ENCODE peak calls at places on chromosomes 6 and 20, in seven cellular contexts. Q is GM23248, J is kidney, F is neural progenitor cell, O is right cardiac atrium, D is IMR-90, P is BE2C. R is an unnamed sample.

GRCh38 chr20:61424628-61425420 is 172.8 kb downstream of the CDH4 start:
- DNase-seq in F (no peak), P (no peak), O (no peak), Q (no peak), J (peak; percentile 66), D (no peak), R (no peak)

GRCh38 chr6:111772274-111772780 is 100.9 kb downstream of the FYN start:
- DNase-seq in D (no peak), Q (no peak), F (no peak), P (no peak), J (no peak), O (no peak), R (no peak)

GRCh38 chr20:47392015-47392720 is 35.7 kb upstream of the ZMYND8 start:
- DNase-seq in D (peak; percentile 97), Q (peak; percentile 97), J (no peak), F (no peak), O (no peak), P (peak; percentile 79), R (peak; percentile 25)

GRCh38 chr6:11055127-11055627 is 11.1 kb upstream of the ELOVL2 start:
- DNase-seq in J (no peak), Q (no peak), D (peak; percentile 43), O (no peak), F (no peak), P (no peak), R (no peak)

GRCh38 chr20:64092258-64093012 is 8.2 kb upstream of the LKAAEAR1 start:
- DNase-seq in D (no peak), J (no peak), P (no peak), Q (no peak), F (no peak), O (no peak), R (no peak)

GRCh38 chr6:40506956-40507355 is 80.2 kb downstream of the LRFN2 start:
- DNase-seq in Q (peak; percentile 68), J (no peak), O (no peak), P (no peak), F (no peak), D (no peak), R (no peak)

GRCh38 chr6:109443425-109443950 is 3.0 kb downstream of the SMPD2 start:
- DNase-seq in J (no peak), Q (no peak), F (no peak), D (no peak), P (no peak), O (no peak), R (no peak)

GRCh38 chr20:42179768-42180167 is 561.6 kb upstream of the CHD6 start:
- DNase-seq in P (no peak), Q (peak; percentile 5), D (no peak), F (peak; percentile 64), J (no peak), O (no peak), R (no peak)

GRCh38 chr6:6515691-6516607 is 72.6 kb upstream of the LY86 start:
- DNase-seq in Q (no peak), P (no peak), O (no peak), F (no peak), D (no peak), J (no peak), R (no peak)

GRCh38 chr20:50146732-50147662 is 6.5 kb downstream of the PEDS1 start:
- DNase-seq in D (peak; percentile 43), P (no peak), O (peak; percentile 76), J (no peak), F (peak; percentile 46), Q (no peak), R (peak; percentile 55)

GRCh38 chr6:158849899-158850806 is 31.0 kb upstream of the EZR start:
- DNase-seq in F (no peak), Q (peak; percentile 97), J (no peak), D (peak; percentile 97), P (no peak), O (no peak), R (no peak)

GRCh38 chr20:32190608-32191415 is 16.7 kb downstream of the PLAGL2 start:
- DNase-seq in D (no peak), F (peak; percentile 44), Q (peak; percentile 64), J (no peak), O (no peak), P (no peak), R (no peak)

GRCh38 chr6:32153835-32154513 is at the start of gene PPT2:
- DNase-seq in O (peak; percentile 97), P (peak; percentile 95), F (peak; percentile 93), J (peak; percentile 97), Q (peak; percentile 93), D (peak; percentile 91), R (peak; percentile 85)

GRCh38 chr20:41329435-41330342 is 10.9 kb upstream of the LPIN3 start:
- DNase-seq in Q (peak; percentile 98), D (peak; percentile 99), O (peak; percentile 89), F (no peak), P (no peak), J (peak; percentile 95), R (peak; percentile 90)

GRCh38 chr6:89385156-89385667 is 26.9 kb downstream of the RRAGD start:
- DNase-seq in J (no peak), F (no peak), Q (peak; percentile 37), D (no peak), O (no peak), P (no peak), R (peak; percentile 82)

GRCh38 chr20:59835057-59835447 is 98.4 kb downstream of the SYCP2 start:
- DNase-seq in J (peak; percentile 72), O (no peak), Q (no peak), F (no peak), D (no peak), P (no peak), R (no peak)

GRCh38 chr6:74128536-74128935 is 432.5 kb downstream of the CD109 start:
- DNase-seq in J (no peak), O (no peak), Q (peak; percentile 57), P (no peak), F (no peak), D (peak; percentile 63), R (no peak)

GRCh38 chr6:102229271-102229670 is 835.8 kb downstream of the GRIK2 start:
- DNase-seq in Q (no peak), J (no peak), P (no peak), O (no peak), D (no peak), F (peak; percentile 27), R (no peak)

DNA sequence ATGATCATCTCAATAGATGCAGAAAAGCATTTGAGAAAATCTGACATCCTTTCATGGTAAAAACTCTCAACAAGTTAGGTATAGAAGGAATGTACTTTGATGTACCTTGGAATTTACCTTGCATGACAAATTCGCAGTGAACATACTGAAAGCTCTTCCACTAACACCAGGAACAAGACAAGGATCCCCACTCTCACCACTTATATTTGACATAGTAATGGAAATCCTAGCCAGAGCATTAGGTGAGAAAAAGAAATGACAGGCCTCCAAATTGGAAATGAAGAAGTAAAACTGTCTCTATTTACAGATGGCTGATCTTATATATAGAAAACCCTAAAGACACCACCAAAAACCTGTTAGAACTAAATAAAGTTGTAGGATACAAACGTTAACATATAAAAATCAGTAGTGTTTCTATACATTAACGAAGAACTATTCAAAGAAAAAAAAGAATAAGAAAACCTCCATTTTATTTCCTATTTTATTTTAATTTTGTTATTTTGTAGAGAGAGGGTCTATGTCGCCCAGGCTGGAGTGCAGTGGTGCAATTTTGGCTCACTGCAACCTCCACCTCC is 26.9 kb downstream of the PCNA start:
- DNase-seq in D (no peak), J (no peak), O (no peak), P (no peak), F (no peak), Q (no peak), R (no peak)
- H3K4me1 ChIP-seq in D (no peaks in the 10 kb centered on the region), J (no peaks in the 10 kb centered on the region), O (no peaks in the 10 kb centered on the region), P (no peaks in the 10 kb centered on the region), F (no peaks in the 10 kb centered on the region), Q (no peaks in the 10 kb centered on the region), R (no peaks in the 10 kb centered on the region)

GRCh38 chr6:30287139-30287538 is 39.6 kb upstream of the TRIM39 start:
- DNase-seq in D (no peak), Q (no peak), P (no peak), O (no peak), F (no peak), J (no peak), R (no peak)
- H3K9me3 ChIP-seq in D (peaks cover 33% of the 10 kb centered on the region), Q (no peaks in the 10 kb centered on the region), P (peaks cover 15% of the 10 kb centered on the region), O (peaks cover 4% of the 10 kb centered on the region), F (peaks cover 42% of the 10 kb centered on the region), J (peaks cover 46% of the 10 kb centered on the region), R (no peaks in the 10 kb centered on the region)

GRCh38 chr6:62288974-62289373 is 2.9 kb upstream of the KHDRBS2 start:
- DNase-seq in D (no peak), J (no peak), O (no peak), F (no peak), Q (no peak), P (no peak), R (no peak)

GRCh38 chr6:62288562-62288961 is 2.5 kb upstream of the KHDRBS2 start:
- DNase-seq in F (no peak), J (no peak), D (no peak), O (no peak), P (no peak), Q (no peak), R (no peak)

GRCh38 chr6:62285612-62286469 is at the start of gene KHDRBS2:
- DNase-seq in O (peak; percentile 89), P (peak; percentile 74), D (no peak), F (peak; percentile 97), Q (peak; percentile 3), J (peak; percentile 88), R (peak; percentile 32)

GRCh38 chr6:62284725-62285124 is 1.3 kb downstream of the KHDRBS2 start:
- DNase-seq in D (no peak), O (no peak), F (no peak), J (no peak), P (no peak), Q (no peak), R (no peak)

DNA sequence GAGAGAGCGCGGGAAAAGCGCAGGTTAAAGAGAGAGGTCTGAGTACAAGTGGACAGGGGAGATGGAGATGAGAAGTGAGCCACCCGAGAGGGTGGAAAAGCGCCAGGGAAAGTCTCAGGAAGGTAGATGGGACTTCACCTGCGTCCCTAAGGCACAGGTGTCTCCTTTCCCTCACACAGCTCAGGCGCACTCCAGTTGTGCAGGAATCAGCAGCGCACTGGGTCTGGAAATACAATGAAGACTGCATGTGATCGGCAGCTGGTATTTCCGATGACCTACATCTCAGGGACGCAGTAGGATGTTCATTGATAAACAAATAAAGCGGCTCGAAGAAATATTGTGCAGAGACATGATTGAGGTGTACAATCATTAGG is 432 bp upstream of the KHDRBS2 start:
- DNase-seq in Q (no peak), D (no peak), F (no peak), P (no peak), O (no peak), J (peak; percentile 30), R (no peak)
- H3K4me3 ChIP-seq in Q (no peak overlapping the region), D (no peak overlapping the region), F (peak overlapping the region; percentile 61), P (peak overlapping the region; percentile 36), O (peak overlapping the region; percentile 4), J (peak overlapping the region; percentile 52), R (peak overlapping the region; percentile 28)

DNA sequence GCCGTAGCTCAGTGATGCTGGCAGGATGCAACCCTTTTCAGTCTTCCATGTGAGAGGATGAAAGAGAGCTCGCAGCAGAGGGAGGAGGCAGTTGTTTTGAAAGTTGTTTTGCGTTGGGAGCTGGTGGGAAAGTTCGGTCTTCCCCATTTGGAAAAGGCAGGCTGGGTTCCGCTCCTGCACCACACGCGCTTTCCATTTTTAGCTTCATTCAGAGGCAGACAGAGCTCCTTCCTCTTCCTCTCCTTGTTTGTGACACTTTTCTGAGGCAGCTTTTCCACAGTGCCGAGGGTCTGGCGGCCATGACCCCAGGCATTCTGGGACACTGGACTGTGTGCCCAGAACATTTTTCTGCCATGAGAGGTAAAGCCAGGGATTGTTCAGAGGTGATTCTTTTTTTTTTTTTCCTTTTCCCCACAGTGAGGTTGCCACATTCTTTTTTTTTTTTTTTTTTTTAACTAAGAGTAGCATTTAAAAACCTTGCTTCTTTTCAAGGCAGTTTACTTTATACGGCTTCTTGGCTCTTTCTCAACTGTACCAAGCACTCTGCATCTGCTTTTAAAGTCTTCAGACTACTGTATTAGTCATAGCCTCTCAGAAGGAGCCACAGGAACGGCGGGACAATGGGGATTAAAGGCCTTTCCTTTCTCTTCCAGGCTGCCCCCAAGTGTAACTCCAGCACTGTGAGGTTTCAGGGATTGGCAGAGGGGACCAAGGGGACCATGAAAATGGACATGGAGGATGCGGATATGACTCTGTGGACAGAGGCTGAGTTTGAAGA is 1.6 kb downstream of the PRDM1 start:
- DNase-seq in D (peak; percentile 87), J (no peak), O (no peak), Q (peak; percentile 88), F (peak; percentile 72), P (no peak), R (peak; percentile 31)
- H3K4me1 ChIP-seq in D (peaks cover 20% of the 10 kb centered on the region), J (no peaks in the 10 kb centered on the region), O (no peaks in the 10 kb centered on the region), Q (peaks cover 60% of the 10 kb centered on the region), F (peaks cover 41% of the 10 kb centered on the region), P (peaks cover 12% of the 10 kb centered on the region), R (peaks cover 7% of the 10 kb centered on the region)

R was measured in gastrocnemius medialis.